ENCODE peak calls at places on chromosomes 11 and 22, in seven cellular contexts. G is HCT116; P is activated naive CD4-positive, alpha-beta T cell treated with anti-CD3 and anti-CD28 coated beads, Interleukin-2, amount 50 U/mL, for 16 hours; E is T-helper 9 cell; I is cardiac muscle cell; J is H9; H is stimulated activated CD8-positive, alpha-beta memory T cell treated with anti-CD3 and anti-CD28 coated beads, Interleukin-15, amount 100 ng/mL, for 1 hour. B is an unnamed sample.

GRCh38 chr11:128294685-128295079 is 292.7 kb downstream of the ETS1 start:
- DNase-seq in H (no peak), P (no peak), I (no peak), G (no peak), J (no peak), E (no peak), B (no peak)

GRCh38 chr11:68990995-68991780 is 10.4 kb upstream of the MRGPRD start:
- DNase-seq in P (no peak), H (no peak), E (no peak), G (no peak), I (no peak), J (peak), B (no peak)

GRCh38 chr11:114058026-114058706 is 1.3 kb upstream of the ZBTB16 start:
- DNase-seq in G (no peak), P (no peak), H (no peak), E (no peak), J (peak), I (peak), B (no peak)

GRCh38 chr11:60127311-60127811 is 38.9 kb downstream of the MS4A2 start:
- DNase-seq in I (no peak), H (no peak), G (no peak), J (no peak), P (no peak), E (no peak), B (no peak)

GRCh38 chr11:111700186-111700585 is 66.0 kb downstream of the PPP2R1B start:
- DNase-seq in I (no peak), G (no peak), J (no peak), H (no peak), P (no peak), E (no peak), B (no peak)

GRCh38 chr22:38455063-38455529 is at the start of gene KCNJ4:
- DNase-seq in J (no peak), E (no peak), H (no peak), I (no peak), P (no peak), G (no peak), B (no peak)

GRCh38 chr11:111604392-111605009 is 2.3 kb downstream of the SIK2 start:
- DNase-seq in P (no peak), H (no peak), I (peak), G (peak), J (no peak), E (no peak), B (no peak)

GRCh38 chr11:34243620-34244493 is 114.0 kb downstream of the ABTB2 start:
- DNase-seq in J (no peak), G (peak), H (no peak), P (peak), I (peak), E (no peak), B (no peak)

GRCh38 chr22:24424001-24424900 is 3.1 kb upstream of the ADORA2A start:
- DNase-seq in G (no peak), I (no peak), E (peak), H (no peak), P (peak), J (no peak), B (no peak)

GRCh38 chr11:4890279-4890678 is 8.6 kb downstream of the OR51T1 start:
- DNase-seq in H (no peak), G (no peak), P (no peak), I (peak), E (no peak), J (no peak), B (no peak)

GRCh38 chr11:114017723-114018122 is 41.8 kb upstream of the ZBTB16 start:
- DNase-seq in H (no peak), J (no peak), G (no peak), E (no peak), I (peak), P (no peak), B (no peak)

GRCh38 chr11:78138281-78138680 is 1.1 kb downstream of the ALG8 start:
- DNase-seq in H (no peak), P (no peak), G (no peak), E (no peak), I (no peak), J (no peak), B (no peak)

GRCh38 chr22:33438273-33438672 is 380.1 kb upstream of the SYN3 start:
- DNase-seq in P (no peak), H (no peak), G (no peak), E (no peak), J (no peak), I (peak), B (no peak)

GRCh38 chr11:64251986-64252837 is 882 bp downstream of the PLCB3 start:
- DNase-seq in E (no peak), J (no peak), H (no peak), G (no peak), I (peak), P (peak), B (no peak)

GRCh38 chr11:72222907-72223614 is 1.5 kb upstream of the INPPL1 start:
- DNase-seq in P (peak), J (peak), E (peak), I (peak), H (peak), G (peak), B (peak)

GRCh38 chr11:9150501-9150900 is 59.1 kb upstream of the SCUBE2 start:
- DNase-seq in I (peak), G (no peak), H (no peak), P (no peak), J (no peak), E (no peak), B (no peak)

GRCh38 chr11:79937935-79938334 is 497.1 kb upstream of the TENM4 start:
- DNase-seq in J (no peak), H (no peak), G (no peak), I (no peak), P (no peak), E (no peak), B (no peak)

B was measured in SK-N-MC.